ENCODE peak calls at places on chromosomes 7 and 10, in four cellular contexts. W, D, R and P are unnamed samples.

GRCh38 chr10:33434948-33435347 is 100.5 kb upstream of the NRP1 start:
- DNase-seq in R (no peak), D (no peak), W (peak; percentile 85), P (no peak)

GRCh38 chr7:131067220-131067619 is 260.5 kb upstream of the MKLN1 start:
- DNase-seq in R (no peak), D (no peak), W (no peak), P (no peak)

GRCh38 chr7:92836489-92837213 is at the start of gene CDK6:
- DNase-seq in D (peak; percentile 68), W (peak; percentile 36), R (peak; percentile 61), P (peak; percentile 66)

GRCh38 chr7:157077986-157078644 is 60.6 kb upstream of the UBE3C start:
- DNase-seq in W (no peak), R (no peak), D (no peak), P (peak; percentile 5)

GRCh38 chr7:134949171-134949570 is 37.1 kb upstream of the AGBL3 start:
- DNase-seq in R (peak; percentile 74), D (no peak), W (no peak), P (no peak)

GRCh38 chr10:80204801-80205477 is 398 bp downstream of the ANXA11 start:
- DNase-seq in W (no peak), R (no peak), D (peak; percentile 40), P (no peak)

GRCh38 chr7:111982804-111983203 is 223.4 kb downstream of the DOCK4 start:
- DNase-seq in W (no peak), D (no peak), R (peak; percentile 73), P (peak; percentile 66)

GRCh38 chr10:29702288-29703164 is 67.8 kb upstream of the SVIL start:
- DNase-seq in R (no peak), W (no peak), D (no peak), P (peak; percentile 37)